ENCODE peak calls at places on chromosomes 5 and 9, in six cellular contexts. O is effector CD4-positive, alpha-beta T cell; T is NCI-H2081; N is RCC 7860; K is non-pigmented ciliary epithelial cell; J is nucleus accumbens. R is an unnamed sample.
A peak's percentile ranks its signal among the peaks of the same experiment; 100 is the strongest.

GRCh38 chr5:180596115-180596667 is 4.9 kb upstream of the SCGB3A1 start:
- DNase-seq in J (no peak), N (no peak), O (no peak), T (no peak), K (no peak), R (no peak)

GRCh38 chr5:59380350-59380951 is 513.1 kb downstream of the PDE4D start:
- DNase-seq in T (peak; percentile 3), O (peak; percentile 1), K (peak; percentile 83), N (peak; percentile 72), J (no peak), R (no peak)

GRCh38 chr5:109558364-109558763 is 131.4 kb upstream of the MAN2A1 start:
- DNase-seq in O (no peak), N (no peak), K (no peak), T (no peak), J (no peak), R (no peak)

GRCh38 chr5:95605786-95606185 is 14.1 kb upstream of the GPR150 start:
- DNase-seq in K (no peak), O (no peak), N (no peak), T (no peak), J (no peak), R (no peak)

GRCh38 chr5:111310713-111311620 is 86.8 kb downstream of the CAMK4 start:
- DNase-seq in O (no peak), N (no peak), J (no peak), T (no peak), K (no peak), R (no peak)

GRCh38 chr5:144187699-144188294 is 17.1 kb downstream of the KCTD16 start:
- DNase-seq in O (peak; percentile 80), N (peak; percentile 92), K (peak; percentile 97), T (no peak), J (no peak), R (no peak)

GRCh38 chr5:138844812-138845513 is 30.2 kb downstream of the LRRTM2 start:
- DNase-seq in N (peak; percentile 22), J (no peak), K (peak; percentile 58), O (no peak), T (no peak), R (peak; percentile 23)

GRCh38 chr9:77475641-77476473 is 172.3 kb downstream of the GNA14 start:
- DNase-seq in O (no peak), K (no peak), T (peak; percentile 5), J (no peak), N (no peak), R (no peak)

GRCh38 chr9:13318027-13318426 is 38.5 kb upstream of the MPDZ start:
- DNase-seq in T (no peak), K (no peak), N (no peak), J (no peak), O (no peak), R (no peak)

GRCh38 chr9:100670719-100671118 is 92.8 kb downstream of the CAVIN4 start:
- DNase-seq in J (no peak), N (no peak), T (peak; percentile 26), K (no peak), O (no peak), R (no peak)

GRCh38 chr9:97575673-97576048 is 57.5 kb downstream of the TSTD2 start:
- DNase-seq in T (no peak), O (no peak), N (no peak), K (no peak), J (no peak), R (no peak)

GRCh38 chr9:79471577-79472543 is 99.9 kb upstream of the TLE4 start:
- DNase-seq in K (no peak), T (no peak), O (no peak), J (peak; percentile 71), N (no peak), R (peak; percentile 20)